ENCODE peak calls at places on chromosomes 7 and 10, in four cellular contexts. M is choroid plexus epithelial cell, U is AG09319, G is nephron progenitor cell. Q is an unnamed sample.

GRCh38 chr10:91197044-91197651 is 23.3 kb upstream of the PCGF5 start:
- DNase-seq in M (peak), G (no peak), U (no peak), Q (no peak)

GRCh38 chr10:5284311-5285057 is 80.3 kb upstream of the UCN3 start:
- DNase-seq in U (peak), G (no peak), M (peak), Q (peak)

GRCh38 chr10:28587970-28588290 is 55.0 kb downstream of the WAC start:
- DNase-seq in G (no peak), M (peak), U (peak), Q (peak)

GRCh38 chr7:134589491-134589941 is 40.6 kb downstream of the AKR1B15 start:
- DNase-seq in U (no peak), M (no peak), G (no peak), Q (peak)

GRCh38 chr7:104207348-104207730 is 474 bp downstream of the ORC5 start:
- DNase-seq in M (peak), U (no peak), G (no peak), Q (no peak)

GRCh38 chr7:155984609-155985405 is 172.5 kb upstream of the SHH start:
- DNase-seq in G (no peak), M (no peak), U (no peak), Q (no peak)

GRCh38 chr7:132298782-132299181 is 277.5 kb downstream of the PLXNA4 start:
- DNase-seq in U (no peak), G (no peak), M (peak), Q (peak)

GRCh38 chr7:34158754-34159153 is 253.4 kb downstream of the BMPER start:
- DNase-seq in G (no peak), M (no peak), U (no peak), Q (no peak)

GRCh38 chr7:34184466-34184865 is 279.1 kb downstream of the BMPER start:
- DNase-seq in U (no peak), G (no peak), M (peak), Q (peak)

GRCh38 chr7:69172357-69173098 is 425.7 kb upstream of the AUTS2 start:
- DNase-seq in M (no peak), G (no peak), U (no peak), Q (no peak)

GRCh38 chr7:2560175-2560695 is 1.5 kb downstream of the IQCE start:
- DNase-seq in G (no peak), M (no peak), U (no peak), Q (peak)

GRCh38 chr7:5643280-5643679 is 138.2 kb downstream of the RNF216 start:
- DNase-seq in U (no peak), G (no peak), M (peak), Q (peak)

GRCh38 chr7:73437091-73437490 is 3.5 kb downstream of the FZD9 start:
- DNase-seq in U (no peak), G (no peak), M (no peak), Q (no peak)

GRCh38 chr7:106290319-106290718 is 5.5 kb upstream of the NAMPT start:
- DNase-seq in U (no peak), M (no peak), G (no peak), Q (no peak)

GRCh38 chr10:85043207-85043606 is 714.8 kb downstream of the CCSER2 start:
- DNase-seq in G (peak), M (no peak), U (no peak), Q (no peak)

GRCh38 chr7:122132341-122132740 is 11.7 kb downstream of the AASS start:
- DNase-seq in G (no peak), M (peak), U (no peak), Q (peak)

GRCh38 chr7:78568690-78569089 is 770.1 kb downstream of the PHTF2 start:
- DNase-seq in U (no peak), M (no peak), G (no peak), Q (no peak)

GRCh38 chr7:29224726-29225125 is 30.2 kb downstream of the CHN2 start:
- DNase-seq in M (no peak), U (no peak), G (no peak), Q (no peak)

GRCh38 chr7:66930341-66930740 is 9.3 kb downstream of the TMEM248 start:
- DNase-seq in U (no peak), M (peak), G (peak), Q (peak)

GRCh38 chr7:7438851-7439250 is 96.8 kb downstream of the COL28A1 start:
- DNase-seq in M (peak), U (peak), G (no peak), Q (peak)

GRCh38 chr10:3323865-3324498 is 151.4 kb upstream of the PITRM1 start:
- DNase-seq in G (no peak), U (no peak), M (no peak), Q (peak)

GRCh38 chr10:107708981-107709380 is 544.5 kb upstream of the SORCS1 start:
- DNase-seq in G (no peak), U (no peak), M (no peak), Q (no peak)

GRCh38 chr10:69641261-69641980 is 11.4 kb downstream of the FAM241B start:
- DNase-seq in U (no peak), G (no peak), M (no peak), Q (peak)

GRCh38 chr7:140512317-140513000 is 33.2 kb upstream of the MKRN1 start:
- DNase-seq in U (no peak), M (peak), G (no peak), Q (no peak)

GRCh38 chr7:68246189-68246633 is 1249.6 kb downstream of the TYW1 start:
- DNase-seq in M (no peak), G (peak), U (no peak), Q (no peak)

GRCh38 chr7:40659231-40659630 is 524.4 kb downstream of the SUGCT start:
- DNase-seq in U (no peak), G (no peak), M (no peak), Q (peak)

GRCh38 chr10:76337641-76338040 is 906.2 kb downstream of the LRMDA start:
- DNase-seq in M (peak), G (no peak), U (no peak), Q (peak)

GRCh38 chr10:103197177-103197576 is 4.1 kb upstream of the NT5C2 start:
- DNase-seq in U (peak), G (no peak), M (peak), Q (peak)

GRCh38 chr10:52466464-52466863 is 152.4 kb downstream of the DKK1 start:
- DNase-seq in G (no peak), M (no peak), U (no peak), Q (peak)

GRCh38 chr10:35232509-35232908 is 103.8 kb upstream of the CCNY start:
- DNase-seq in U (no peak), M (no peak), G (no peak), Q (no peak)

GRCh38 chr10:128211064-128211504 is 84.9 kb upstream of the MKI67 start:
- DNase-seq in U (no peak), M (no peak), G (no peak), Q (no peak)

GRCh38 chr7:39510738-39511372 is 55.3 kb upstream of the YAE1 start:
- DNase-seq in M (peak), U (no peak), G (no peak), Q (peak)

GRCh38 chr7:101545441-101546190 is 83.5 kb downstream of the MYL10 start:
- DNase-seq in M (no peak), U (no peak), G (no peak), Q (no peak)

GRCh38 chr10:71757450-71757918 is 15.8 kb downstream of the VSIR start:
- DNase-seq in G (no peak), U (no peak), M (no peak), Q (no peak)

GRCh38 chr7:158821173-158822021 is 7.9 kb downstream of the ESYT2 start:
- DNase-seq in M (peak), G (no peak), U (no peak), Q (peak)

Q was measured in EH.